ENCODE peak calls at places on chromosome 21, in ten cellular contexts. I is body of pancreas, A is fibroblast of lung, V is cardiac muscle cell, J is HCT116, R is RWPE1, Y is right atrium auricular region, O is PC-9, E is sigmoid colon, G is A673. M is an unnamed sample.

GRCh38 chr21:35796834-35797233 is 263.5 kb downstream of the SETD4 start:
- DNase-seq in V (no peak), J (no peak), E (no peak), A (no peak), R (no peak), I (no peak), G (no peak), O (no peak), Y (no peak), M (no peak)

GRCh38 chr21:29441651-29442050 is 142.9 kb downstream of the BACH1 start:
- DNase-seq in E (no peak), O (no peak), G (peak; percentile 32), J (no peak), Y (no peak), V (no peak), R (no peak), A (peak; percentile 22), I (no peak), M (no peak)

GRCh38 chr21:34890258-34890723 is 158.8 kb downstream of the RUNX1 start:
- DNase-seq in O (no peak), R (no peak), Y (no peak), V (no peak), I (no peak), J (no peak), A (no peak), E (no peak), G (no peak), M (no peak)

GRCh38 chr21:26041441-26042180 is 129.0 kb downstream of the APP start:
- DNase-seq in O (no peak), Y (no peak), R (peak; percentile 54), E (no peak), G (peak; percentile 62), J (no peak), A (peak; percentile 67), I (no peak), V (no peak), M (no peak)

GRCh38 chr21:33255404-33255803 is 10.8 kb upstream of the IL10RB start:
- DNase-seq in V (no peak), E (no peak), Y (no peak), J (no peak), A (no peak), I (no peak), G (no peak), R (no peak), O (no peak), M (no peak)

GRCh38 chr21:32300117-32300681 is 1.5 kb downstream of the MRAP start:
- DNase-seq in E (no peak), J (no peak), R (no peak), G (no peak), Y (no peak), O (no peak), I (no peak), A (no peak), V (no peak), M (no peak)

GRCh38 chr21:26964379-26964778 is 2.5 kb downstream of the ADAMTS5 start:
- DNase-seq in V (no peak), Y (peak; percentile 87), R (no peak), I (peak; percentile 17), A (no peak), O (no peak), E (peak; percentile 92), G (no peak), J (no peak), M (no peak)

GRCh38 chr21:31922881-31923280 is 50.1 kb downstream of the HUNK start:
- DNase-seq in A (no peak), V (no peak), G (no peak), E (no peak), I (no peak), R (no peak), J (no peak), O (no peak), Y (no peak), M (no peak)

GRCh38 chr21:27047331-27048314 is 80.7 kb upstream of the ADAMTS5 start:
- DNase-seq in Y (no peak), G (peak; percentile 44), E (no peak), R (no peak), J (no peak), V (no peak), O (no peak), I (no peak), A (peak; percentile 31), M (no peak)

GRCh38 chr21:38810034-38810825 is 4.5 kb downstream of the ETS2 start:
- DNase-seq in R (no peak), O (no peak), V (no peak), E (no peak), I (no peak), G (no peak), Y (no peak), J (no peak), A (no peak), M (no peak)
- H3K27ac ChIP-seq in R (peak overlapping the region; percentile 93), O (peak overlapping the region; percentile 8), V (no peak overlapping the region), E (peak overlapping the region; percentile 98), I (no peak overlapping the region), G (no peak overlapping the region), Y (peak overlapping the region; percentile 99), J (no peak overlapping the region), A (peak overlapping the region; percentile 56), M (no peak overlapping the region)

GRCh38 chr21:46069166-46069565 is 28.7 kb upstream of the COL6A2 start:
- DNase-seq in A (no peak), O (no peak), I (no peak), R (no peak), Y (no peak), G (no peak), V (no peak), J (no peak), E (no peak), M (no peak)

GRCh38 chr21:46068516-46069079 is 29.3 kb upstream of the COL6A2 start:
- DNase-seq in A (no peak), Y (no peak), J (no peak), I (no peak), G (no peak), O (no peak), E (peak; percentile 48), R (no peak), V (no peak), M (no peak)

GRCh38 chr21:46066843-46067331 is 31.0 kb upstream of the COL6A2 start:
- DNase-seq in A (peak; percentile 69), I (no peak), O (no peak), E (peak; percentile 87), Y (peak; percentile 66), R (no peak), J (no peak), G (no peak), V (peak; percentile 33), M (no peak)

GRCh38 chr21:46065993-46066842 is 31.7 kb upstream of the COL6A2 start:
- DNase-seq in J (no peak), R (no peak), E (peak; percentile 66), A (no peak), G (no peak), I (no peak), Y (peak; percentile 55), V (no peak), O (no peak), M (no peak)

GRCh38 chr21:46067505-46068201 is 30.3 kb upstream of the COL6A2 start:
- DNase-seq in Y (peak; percentile 47), I (no peak), E (peak; percentile 68), R (no peak), A (no peak), V (no peak), J (no peak), O (no peak), G (no peak), M (no peak)
- H3K27ac ChIP-seq in Y (peak overlapping the region; percentile 81), I (no peak overlapping the region), E (peak overlapping the region; percentile 93), R (peak overlapping the region; percentile 74), A (peak overlapping the region; percentile 97), V (no peak overlapping the region), J (no peak overlapping the region), O (no peak overlapping the region), G (no peak overlapping the region), M (no peak overlapping the region)

DNA sequence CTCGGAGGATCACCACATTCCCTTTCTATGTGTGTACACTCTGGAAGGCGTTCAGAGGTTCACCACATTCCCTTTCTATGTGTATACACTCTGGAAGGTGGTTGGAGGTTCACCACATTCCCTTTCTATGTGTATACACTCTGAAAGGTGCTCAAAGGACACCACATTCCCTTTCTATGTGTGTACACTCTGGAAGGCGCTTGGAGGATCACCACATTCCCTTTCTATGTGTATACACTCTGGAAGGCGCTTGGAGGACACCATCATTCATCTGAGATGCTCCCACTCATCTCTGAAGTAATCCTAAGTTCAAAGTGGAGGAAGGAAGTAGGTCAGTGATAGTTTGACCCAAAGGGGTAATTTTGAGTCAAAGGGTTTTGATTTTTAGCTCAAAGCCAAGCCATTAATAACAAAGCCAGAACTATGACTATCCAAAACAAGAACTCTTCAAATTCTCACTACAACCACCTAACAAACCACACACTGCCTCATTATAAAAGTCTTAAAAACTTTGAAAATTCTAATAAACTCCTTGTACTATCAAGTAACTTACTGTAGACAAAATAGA is 32.9 kb downstream of the NRIP1 start:
- DNase-seq in R (no peak), J (no peak), G (no peak), Y (no peak), O (no peak), V (no peak), I (no peak), E (no peak), A (peak; percentile 92), M (no peak)
- H3K27ac ChIP-seq in R (no peak overlapping the region), J (no peak overlapping the region), G (no peak overlapping the region), Y (no peak overlapping the region), O (no peak overlapping the region), V (no peak overlapping the region), I (no peak overlapping the region), E (no peak overlapping the region), A (no peak overlapping the region), M (no peak overlapping the region)

GRCh38 chr21:42174173-42174572 is 44.8 kb upstream of the ABCG1 start:
- DNase-seq in G (peak; percentile 14), Y (peak; percentile 23), I (no peak), R (no peak), E (no peak), V (no peak), J (no peak), A (no peak), O (no peak), M (no peak)

GRCh38 chr21:42172596-42173483 is 46.1 kb upstream of the ABCG1 start:
- DNase-seq in R (no peak), G (no peak), Y (peak; percentile 49), E (no peak), O (no peak), I (no peak), A (no peak), V (no peak), J (no peak), M (no peak)

GRCh38 chr21:42171091-42172053 is 47.6 kb upstream of the ABCG1 start:
- DNase-seq in J (peak; percentile 68), Y (no peak), O (no peak), G (no peak), E (no peak), A (no peak), I (no peak), V (no peak), R (peak; percentile 86), M (no peak)

GRCh38 chr21:42165901-42166300 is 53.0 kb upstream of the ABCG1 start:
- DNase-seq in J (no peak), R (no peak), G (no peak), I (no peak), V (no peak), O (no peak), Y (no peak), E (no peak), A (no peak), M (no peak)

DNA sequence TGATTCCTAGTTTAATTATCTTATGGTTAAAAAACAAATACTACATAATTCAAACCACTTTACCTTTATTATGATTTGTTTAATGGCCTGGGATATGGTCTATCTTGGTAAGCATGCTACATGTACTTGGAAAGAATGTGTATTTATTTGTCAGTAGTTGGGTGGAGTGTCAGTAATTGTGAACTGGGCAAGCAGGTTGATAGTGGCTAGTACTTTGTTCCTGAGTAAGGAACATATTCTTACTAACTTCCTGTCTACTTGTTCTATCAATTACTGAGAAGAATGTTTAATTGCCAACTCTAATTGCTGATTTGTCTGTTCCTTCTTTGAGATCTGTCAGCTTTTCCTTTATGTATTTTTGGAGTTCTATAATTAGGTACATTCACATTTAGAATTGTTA is 49.2 kb upstream of the ABCG1 start:
- DNase-seq in A (no peak), V (no peak), E (no peak), O (no peak), Y (no peak), I (no peak), G (no peak), R (no peak), J (no peak), M (no peak)
- H3K27ac ChIP-seq in A (no peak overlapping the region), V (no peak overlapping the region), E (no peak overlapping the region), O (no peak overlapping the region), Y (no peak overlapping the region), I (no peak overlapping the region), G (no peak overlapping the region), R (no peak overlapping the region), J (no peak overlapping the region), M (no peak overlapping the region)

M was measured in naive thymus-derived CD4-positive, alpha-beta T cell.